ENCODE peak calls at places on chromosomes 13 and 19, in five cellular contexts. E is lower leg skin, F is heart left ventricle, Q is AG09309, R is tibial artery. H is an unnamed sample.

GRCh38 chr13:78589206-78589605 is 14.1 kb downstream of the POU4F1 start:
- DNase-seq in E (no peak), F (no peak), Q (no peak), R (no peak), H (no peak)

GRCh38 chr19:50435221-50435620 is 2.5 kb downstream of the MYBPC2 start:
- DNase-seq in E (no peak), F (no peak), Q (no peak), R (no peak), H (no peak)

GRCh38 chr13:104487006-104487405 is 1420.8 kb upstream of the SLC10A2 start:
- DNase-seq in E (no peak), F (no peak), Q (no peak), R (no peak), H (no peak)

GRCh38 chr13:107476068-107476467 is 739.3 kb downstream of the LIG4 start:
- DNase-seq in E (no peak), F (no peak), Q (no peak), R (no peak), H (no peak)

GRCh38 chr19:42420055-42420544 is 7.1 kb downstream of the LIPE start:
- DNase-seq in E (no peak), F (no peak), Q (no peak), R (no peak), H (no peak)

GRCh38 chr19:52343548-52343947 is 7.5 kb downstream of the ZNF610 start:
- DNase-seq in E (no peak), F (peak; percentile 50), Q (no peak), R (peak; percentile 25), H (no peak)

GRCh38 chr13:43356566-43356965 is 333.2 kb downstream of the DNAJC15 start:
- DNase-seq in E (no peak), F (no peak), Q (peak; percentile 11), R (no peak), H (no peak)

GRCh38 chr19:48330012-48330681 is 4.8 kb downstream of the EMP3 start:
- DNase-seq in E (peak; percentile 95), F (peak; percentile 79), Q (no peak), R (peak; percentile 28), H (no peak)

GRCh38 chr13:53782400-53783030 is 753.9 kb downstream of the OLFM4 start:
- DNase-seq in E (no peak), F (no peak), Q (peak; percentile 5), R (no peak), H (no peak)

GRCh38 chr13:102856603-102857002 is 10.8 kb downstream of the ERCC5 start:
- DNase-seq in E (no peak), F (peak; percentile 66), Q (no peak), R (no peak), H (no peak)

GRCh38 chr13:23618341-23618740 is 48.1 kb downstream of the TNFRSF19 start:
- DNase-seq in E (no peak), F (no peak), Q (peak; percentile 85), R (no peak), H (no peak)

GRCh38 chr13:64529874-64530485 is 2700.2 kb downstream of the PCDH9 start:
- DNase-seq in E (no peak), F (no peak), Q (no peak), R (no peak), H (no peak)

GRCh38 chr13:110055089-110055488 is 251.9 kb downstream of the COL4A1 start:
- DNase-seq in E (no peak), F (no peak), Q (no peak), R (no peak), H (no peak)

GRCh38 chr19:17687857-17688784 is at the start of gene UNC13A:
- DNase-seq in E (no peak), F (peak; percentile 56), Q (no peak), R (no peak), H (no peak)

GRCh38 chr13:113977976-113978375 is 4.1 kb upstream of the C13orf46 start:
- DNase-seq in E (no peak), F (no peak), Q (no peak), R (no peak), H (no peak)

GRCh38 chr13:36766295-36766694 is 52.7 kb upstream of the RFXAP start:
- DNase-seq in E (no peak), F (no peak), Q (no peak), R (no peak), H (no peak)

GRCh38 chr19:4018140-4018613 is 10.6 kb downstream of the PIAS4 start:
- DNase-seq in E (no peak), F (no peak), Q (no peak), R (no peak), H (no peak)

GRCh38 chr13:30743319-30744055 is 8.1 kb downstream of the ALOX5AP start:
- DNase-seq in E (no peak), F (no peak), Q (peak; percentile 91), R (peak; percentile 78), H (peak; percentile 89)

GRCh38 chr19:15247107-15248014 is 15.1 kb upstream of the EPHX3 start:
- DNase-seq in E (no peak), F (no peak), Q (no peak), R (no peak), H (no peak)

GRCh38 chr19:17963936-17964691 is 2.8 kb upstream of the KCNN1 start:
- DNase-seq in E (no peak), F (no peak), Q (no peak), R (no peak), H (no peak)

GRCh38 chr13:100497394-100497793 is 91.2 kb downstream of the GGACT start:
- DNase-seq in E (no peak), F (no peak), Q (no peak), R (no peak), H (no peak)

GRCh38 chr13:105630411-105630810 is 905.1 kb downstream of the EFNB2 start:
- DNase-seq in E (no peak), F (no peak), Q (no peak), R (no peak), H (no peak)

GRCh38 chr13:108313382-108313781 is 43.9 kb downstream of the TNFSF13B start:
- DNase-seq in E (no peak), F (no peak), Q (no peak), R (no peak), H (no peak)

GRCh38 chr19:48991823-48992570 is 1.1 kb downstream of the GYS1 start:
- DNase-seq in E (peak; percentile 93), F (peak; percentile 74), Q (peak; percentile 45), R (peak; percentile 85), H (peak; percentile 78)

GRCh38 chr13:75363371-75363770 is 118.6 kb downstream of the TBC1D4 start:
- DNase-seq in E (no peak), F (no peak), Q (no peak), R (no peak), H (no peak)

GRCh38 chr13:27969073-27969865 is at the start of gene CDX2:
- DNase-seq in E (peak; percentile 73), F (no peak), Q (no peak), R (no peak), H (no peak)

DNA sequence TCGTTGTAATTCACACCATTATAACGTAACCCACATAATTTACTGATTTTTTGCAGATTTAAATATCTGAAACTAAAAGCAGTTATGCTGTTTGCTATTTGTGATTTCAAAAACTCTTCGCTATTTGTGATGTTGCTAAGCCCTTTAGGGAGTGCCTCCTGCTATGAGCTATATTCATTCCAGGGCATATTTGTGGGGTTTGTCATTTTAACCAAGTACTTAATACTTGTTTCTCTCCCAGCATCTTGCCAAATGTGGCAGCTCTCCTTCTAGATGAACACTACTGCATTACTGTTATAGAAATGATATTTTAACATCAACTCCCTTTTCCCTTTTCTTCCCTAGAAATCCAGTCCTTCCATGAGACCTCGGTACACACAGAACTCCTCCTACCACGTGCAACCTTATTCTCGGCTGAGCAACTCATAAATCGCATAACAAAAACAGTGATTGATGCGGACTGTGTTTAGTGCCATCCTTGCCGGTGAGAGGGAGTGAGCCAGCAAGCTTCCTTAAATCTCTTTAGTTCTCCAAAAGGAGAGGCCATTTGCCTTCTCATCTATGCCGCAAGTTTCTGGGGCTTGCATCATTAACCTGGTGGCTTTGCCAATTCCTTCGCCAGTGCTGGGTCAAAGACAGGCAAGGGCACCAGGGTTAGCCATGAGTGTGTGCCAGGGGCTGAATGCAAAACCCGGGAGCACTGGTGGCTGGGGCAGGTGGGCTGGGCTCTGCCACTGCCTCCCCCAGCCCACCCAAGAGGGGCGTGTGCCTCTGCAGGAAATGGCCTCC is 33.4 kb downstream of the RFX2 start:
- DNase-seq in E (peak; percentile 86), F (peak; percentile 1), Q (peak; percentile 94), R (no peak), H (no peak)
- H3K4me3 ChIP-seq in E (no peak overlapping the region), F (no peak overlapping the region), Q (peak overlapping the region; percentile 35), R (peak overlapping the region; percentile 21), H (no peak overlapping the region)

GRCh38 chr19:10113592-10113963 is 2.1 kb downstream of the P2RY11 start:
- DNase-seq in E (no peak), F (no peak), Q (no peak), R (no peak), H (no peak)

GRCh38 chr19:10112037-10112751 is 701 bp downstream of the P2RY11 start:
- DNase-seq in E (no peak), F (no peak), Q (no peak), R (no peak), H (no peak)

GRCh38 chr19:10113964-10114650 is 2.6 kb downstream of the P2RY11 start:
- DNase-seq in E (no peak), F (no peak), Q (no peak), R (no peak), H (no peak)

GRCh38 chr19:10111405-10111811 is at the start of gene P2RY11:
- DNase-seq in E (no peak), F (no peak), Q (no peak), R (no peak), H (no peak)

GRCh38 chr19:10112895-10113591 is 1.6 kb downstream of the P2RY11 start:
- DNase-seq in E (no peak), F (no peak), Q (no peak), R (no peak), H (no peak)
- TF ChIP-seq CTCF in E (peak; percentile 45), F (peak; percentile 59), Q (peak; percentile 77), R (peak; percentile 26), H (peak; percentile 67)

DNA sequence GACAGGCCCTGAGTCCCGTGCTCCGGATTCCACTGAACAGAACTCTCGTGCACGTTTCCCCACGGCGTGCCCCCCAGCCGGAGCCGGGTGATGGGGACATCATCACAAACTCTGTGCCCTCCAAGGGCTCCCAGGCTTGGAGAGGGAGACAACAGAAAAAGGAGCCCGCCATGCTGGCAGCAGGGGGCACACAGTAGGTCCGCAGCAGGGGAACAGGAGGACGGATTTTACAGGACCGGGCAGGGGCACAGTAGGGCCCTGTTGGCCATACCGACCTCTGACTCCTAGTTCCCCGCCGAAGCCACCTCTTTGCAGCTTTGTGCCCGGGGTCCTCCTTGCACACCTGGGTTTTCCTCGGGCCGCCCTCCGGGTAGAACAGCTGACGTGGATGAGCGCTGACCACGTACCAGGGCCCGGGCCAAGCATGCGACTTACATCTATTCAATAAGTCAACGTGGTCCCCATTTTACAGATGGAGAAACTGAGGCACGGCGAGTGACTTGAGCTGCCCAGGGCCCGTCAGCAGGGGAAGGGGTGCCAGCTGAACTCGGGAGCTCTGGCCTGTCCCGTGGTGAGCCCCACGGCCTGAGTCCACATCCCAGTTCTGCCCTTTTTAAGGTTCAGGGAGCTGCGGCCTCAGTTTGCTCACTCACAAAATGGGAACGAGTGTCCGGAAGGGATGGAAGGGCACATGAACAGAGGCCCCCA is 10.2 kb upstream of the ONECUT3 start:
- DNase-seq in E (no peak), F (no peak), Q (no peak), R (no peak), H (no peak)
- H3K4me3 ChIP-seq in E (no peak overlapping the region), F (no peak overlapping the region), Q (no peak overlapping the region), R (no peak overlapping the region), H (no peak overlapping the region)

DNA sequence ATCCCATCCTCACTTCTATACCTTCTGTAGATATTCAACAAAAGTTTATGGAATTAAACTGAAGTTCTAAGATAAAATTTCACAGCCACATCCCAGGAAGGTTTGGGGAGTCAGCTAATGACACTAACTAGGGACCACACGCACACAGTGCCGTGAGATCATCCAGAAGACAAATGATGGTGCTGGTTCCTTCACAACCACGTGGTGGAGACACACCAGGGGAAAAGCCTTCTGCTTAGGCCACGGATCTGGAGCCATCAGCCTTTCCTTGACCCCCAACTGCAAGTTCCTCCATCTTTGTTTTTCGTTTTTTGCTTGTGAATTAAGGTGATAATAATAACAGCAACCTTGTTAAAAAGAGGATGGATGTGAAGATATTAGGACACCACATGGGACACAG is 241.6 kb upstream of the MAB21L1 start:
- DNase-seq in E (no peak), F (no peak), Q (no peak), R (no peak), H (no peak)
- TF ChIP-seq CTCF in E (no peak), F (no peak), Q (no peak), R (no peak), H (no peak)

H was measured in right atrium auricular region.